ENCODE peak calls at places on chromosome 9, in four cellular contexts. G, L, B and R are unnamed samples.
A peak's percentile ranks its signal among the peaks of the same experiment; 100 is the strongest.

GRCh38 chr9:134996591-134997530 is 79.1 kb upstream of the FCN1 start:
- DNase-seq in G (no peak), L (no peak), B (no peak), R (peak; percentile 38)

GRCh38 chr9:137422668-137423000 is 328 bp downstream of the EXD3 start:
- DNase-seq in B (peak; percentile 59), G (no peak), L (no peak), R (no peak)

GRCh38 chr9:107389617-107390071 is 99.9 kb downstream of the KLF4 start:
- DNase-seq in L (peak; percentile 42), B (no peak), G (no peak), R (peak; percentile 62)

GRCh38 chr9:14153310-14153720 is 160.6 kb downstream of the NFIB start:
- DNase-seq in G (no peak), B (no peak), L (no peak), R (no peak)

GRCh38 chr9:127450170-127450830 is 906 bp downstream of the RPL12 start:
- DNase-seq in B (no peak), G (no peak), L (no peak), R (no peak)

GRCh38 chr9:21836437-21837161 is 34.2 kb downstream of the MTAP start:
- DNase-seq in G (peak; percentile 99), L (no peak), B (no peak), R (no peak)

GRCh38 chr9:129910628-129911567 is 75.6 kb downstream of the USP20 start:
- DNase-seq in L (no peak), G (peak; percentile 97), B (no peak), R (no peak)

GRCh38 chr9:73577867-73578266 is 426.2 kb downstream of the ANXA1 start:
- DNase-seq in L (no peak), B (peak; percentile 39), G (no peak), R (no peak)

GRCh38 chr9:129880654-129881546 is 45.6 kb downstream of the USP20 start:
- DNase-seq in B (no peak), L (no peak), G (no peak), R (no peak)

GRCh38 chr9:112971415-112971814 is 40.6 kb downstream of the ZNF883 start:
- DNase-seq in G (no peak), L (no peak), B (no peak), R (no peak)

GRCh38 chr9:84791608-84792007 is 122.1 kb downstream of the NTRK2 start:
- DNase-seq in G (no peak), L (no peak), B (no peak), R (no peak)

GRCh38 chr9:8428389-8428788 is 628.8 kb upstream of the DMAC1 start:
- DNase-seq in B (no peak), L (no peak), G (no peak), R (no peak)

GRCh38 chr9:121499427-121500164 is at the start of gene GGTA1:
- DNase-seq in G (peak; percentile 5), B (peak; percentile 71), L (peak; percentile 35), R (peak; percentile 54)

GRCh38 chr9:23842531-23843129 is 16.6 kb upstream of the ELAVL2 start:
- DNase-seq in G (no peak), B (no peak), L (no peak), R (no peak)

GRCh38 chr9:93278164-93278563 is 94.2 kb downstream of the WNK2 start:
- DNase-seq in L (no peak), B (no peak), G (no peak), R (peak; percentile 3)

GRCh38 chr9:3028535-3028934 is 184.6 kb upstream of the PUM3 start:
- DNase-seq in L (no peak), B (no peak), G (no peak), R (no peak)

GRCh38 chr9:127711831-127712274 is 3.6 kb downstream of the PTRH1 start:
- DNase-seq in L (no peak), G (no peak), B (no peak), R (no peak)

GRCh38 chr9:126114850-126115460 is 211.7 kb upstream of the MVB12B start:
- DNase-seq in B (peak; percentile 7), G (no peak), L (no peak), R (no peak)

GRCh38 chr9:495739-496138 is 281.1 kb downstream of the DOCK8 start:
- DNase-seq in L (no peak), B (no peak), G (no peak), R (no peak)

GRCh38 chr9:97983524-97984187 is 515 bp downstream of the ANP32B start:
- DNase-seq in L (no peak), B (peak; percentile 69), G (no peak), R (no peak)

GRCh38 chr9:133106511-133107244 is 14.4 kb downstream of the RALGDS start:
- DNase-seq in G (no peak), B (no peak), L (no peak), R (no peak)

GRCh38 chr9:109574061-109574882 is 76.2 kb upstream of the PTPN3 start:
- DNase-seq in B (no peak), L (no peak), G (peak; percentile 24), R (no peak)

GRCh38 chr9:114058688-114059046 is 19.4 kb downstream of the AMBP start:
- DNase-seq in B (no peak), G (no peak), L (no peak), R (no peak)

GRCh38 chr9:79542735-79543504 is 28.8 kb upstream of the TLE4 start:
- DNase-seq in L (no peak), G (no peak), B (no peak), R (no peak)

GRCh38 chr9:38682713-38683112 is 37.2 kb downstream of the FAM240B start:
- DNase-seq in B (no peak), G (peak; percentile 79), L (no peak), R (no peak)

GRCh38 chr9:28770827-28771226 is 1197.5 kb upstream of the C9orf72 start:
- DNase-seq in G (no peak), B (no peak), L (no peak), R (no peak)

GRCh38 chr9:75063556-75064305 is 24.2 kb downstream of the NMRK1 start:
- DNase-seq in L (no peak), B (no peak), G (no peak), R (no peak)

GRCh38 chr9:89498845-89499480 is 1.1 kb upstream of the SEMA4D start:
- DNase-seq in L (no peak), B (no peak), G (no peak), R (no peak)

GRCh38 chr9:134984372-134985240 is 66.9 kb upstream of the FCN1 start:
- DNase-seq in G (no peak), L (no peak), B (no peak), R (peak; percentile 34)

GRCh38 chr9:86413966-86414880 is 60.0 kb upstream of the TUT7 start:
- DNase-seq in L (no peak), B (no peak), G (no peak), R (no peak)

GRCh38 chr9:99595796-99596195 is 225.9 kb upstream of the NR4A3 start:
- DNase-seq in G (no peak), B (no peak), L (no peak), R (no peak)

GRCh38 chr9:121262953-121263352 is 5.0 kb upstream of the GSN start:
- DNase-seq in B (no peak), L (no peak), G (no peak), R (no peak)

GRCh38 chr9:85744481-85744880 is 2.7 kb upstream of the AGTPBP1 start:
- DNase-seq in G (no peak), B (no peak), L (no peak), R (no peak)

GRCh38 chr9:81565144-81565543 is 124.2 kb downstream of the TLE1 start:
- DNase-seq in L (no peak), G (no peak), B (no peak), R (no peak)